ENCODE peak calls at places on chromosomes 13 and 19, in six cellular contexts. One of them, this sample, is unnamed.

GRCh38 chr13:53200498-53201453 is 172.2 kb downstream of the OLFM4 start:
- DNase-seq in mesenchymal stem cell: peak
- DNase-seq in neuronal stem cell: peak
- DNase-seq in H1: peak
- DNase-seq in IMR-90: peak
- DNase-seq in trophoblast cell: peak
- DNase-seq in this sample: peak

GRCh38 chr19:41064974-41065569 is 23.2 kb upstream of the CYP2A13 start:
- DNase-seq in H1: peak
- DNase-seq in neuronal stem cell: no peak
- DNase-seq in trophoblast cell: no peak
- DNase-seq in IMR-90: peak
- DNase-seq in mesenchymal stem cell: peak
- DNase-seq in this sample: peak

GRCh38 chr19:35346193-35347052 is 1.3 kb upstream of the FFAR1 start:
- DNase-seq in IMR-90: no peak
- DNase-seq in mesenchymal stem cell: no peak
- DNase-seq in neuronal stem cell: no peak
- DNase-seq in trophoblast cell: no peak
- DNase-seq in H1: no peak
- DNase-seq in this sample: peak

GRCh38 chr13:112814905-112815585 is 125.2 kb downstream of the ATP11A start:
- DNase-seq in mesenchymal stem cell: peak
- DNase-seq in trophoblast cell: no peak
- DNase-seq in neuronal stem cell: no peak
- DNase-seq in IMR-90: peak
- DNase-seq in H1: no peak
- DNase-seq in this sample: no peak

GRCh38 chr13:28486144-28486543 is 8.8 kb downstream of the FLT1 start:
- DNase-seq in H1: no peak
- DNase-seq in mesenchymal stem cell: no peak
- DNase-seq in trophoblast cell: no peak
- DNase-seq in neuronal stem cell: no peak
- DNase-seq in IMR-90: no peak
- DNase-seq in this sample: no peak

GRCh38 chr13:72504026-72504925 is 223.2 kb downstream of the MZT1 start:
- DNase-seq in neuronal stem cell: no peak
- DNase-seq in H1: no peak
- DNase-seq in mesenchymal stem cell: no peak
- DNase-seq in trophoblast cell: no peak
- DNase-seq in IMR-90: no peak
- DNase-seq in this sample: no peak

GRCh38 chr13:38895075-38895474 is 95.6 kb downstream of the STOML3 start:
- DNase-seq in trophoblast cell: no peak
- DNase-seq in IMR-90: no peak
- DNase-seq in H1: no peak
- DNase-seq in neuronal stem cell: no peak
- DNase-seq in mesenchymal stem cell: no peak
- DNase-seq in this sample: no peak

GRCh38 chr19:632228-633067 is 889 bp downstream of the POLRMT start:
- DNase-seq in trophoblast cell: peak
- DNase-seq in neuronal stem cell: peak
- DNase-seq in mesenchymal stem cell: peak
- DNase-seq in H1: no peak
- DNase-seq in IMR-90: peak
- DNase-seq in this sample: peak

GRCh38 chr13:24851546-24851945 is 87.6 kb downstream of the RNF17 start:
- DNase-seq in trophoblast cell: peak
- DNase-seq in H1: no peak
- DNase-seq in neuronal stem cell: no peak
- DNase-seq in mesenchymal stem cell: peak
- DNase-seq in IMR-90: peak
- DNase-seq in this sample: no peak

GRCh38 chr19:16078311-16078758 is 2.0 kb downstream of the TPM4 start:
- DNase-seq in neuronal stem cell: peak
- DNase-seq in mesenchymal stem cell: no peak
- DNase-seq in IMR-90: peak
- DNase-seq in trophoblast cell: no peak
- DNase-seq in H1: no peak
- DNase-seq in this sample: no peak
- H2AK5ac ChIP-seq in neuronal stem cell: no peak
- H2AK5ac ChIP-seq in mesenchymal stem cell: peak
- H2AK5ac ChIP-seq in IMR-90: peak
- H2AK5ac ChIP-seq in trophoblast cell: peak
- H2AK5ac ChIP-seq in H1: peak
- H2AK5ac ChIP-seq in this sample: peak

GRCh38 chr19:44258835-44259413 is 762 bp upstream of the ZNF233 start:
- DNase-seq in neuronal stem cell: no peak
- DNase-seq in mesenchymal stem cell: no peak
- DNase-seq in trophoblast cell: no peak
- DNase-seq in H1: no peak
- DNase-seq in IMR-90: no peak
- DNase-seq in this sample: no peak
- H2AFZ ChIP-seq in neuronal stem cell: no peak
- H2AFZ ChIP-seq in mesenchymal stem cell: no peak
- H2AFZ ChIP-seq in trophoblast cell: no peak
- H2AFZ ChIP-seq in H1: no peak
- H2AFZ ChIP-seq in IMR-90: no peak
- H2AFZ ChIP-seq in this sample: no peak

DNA sequence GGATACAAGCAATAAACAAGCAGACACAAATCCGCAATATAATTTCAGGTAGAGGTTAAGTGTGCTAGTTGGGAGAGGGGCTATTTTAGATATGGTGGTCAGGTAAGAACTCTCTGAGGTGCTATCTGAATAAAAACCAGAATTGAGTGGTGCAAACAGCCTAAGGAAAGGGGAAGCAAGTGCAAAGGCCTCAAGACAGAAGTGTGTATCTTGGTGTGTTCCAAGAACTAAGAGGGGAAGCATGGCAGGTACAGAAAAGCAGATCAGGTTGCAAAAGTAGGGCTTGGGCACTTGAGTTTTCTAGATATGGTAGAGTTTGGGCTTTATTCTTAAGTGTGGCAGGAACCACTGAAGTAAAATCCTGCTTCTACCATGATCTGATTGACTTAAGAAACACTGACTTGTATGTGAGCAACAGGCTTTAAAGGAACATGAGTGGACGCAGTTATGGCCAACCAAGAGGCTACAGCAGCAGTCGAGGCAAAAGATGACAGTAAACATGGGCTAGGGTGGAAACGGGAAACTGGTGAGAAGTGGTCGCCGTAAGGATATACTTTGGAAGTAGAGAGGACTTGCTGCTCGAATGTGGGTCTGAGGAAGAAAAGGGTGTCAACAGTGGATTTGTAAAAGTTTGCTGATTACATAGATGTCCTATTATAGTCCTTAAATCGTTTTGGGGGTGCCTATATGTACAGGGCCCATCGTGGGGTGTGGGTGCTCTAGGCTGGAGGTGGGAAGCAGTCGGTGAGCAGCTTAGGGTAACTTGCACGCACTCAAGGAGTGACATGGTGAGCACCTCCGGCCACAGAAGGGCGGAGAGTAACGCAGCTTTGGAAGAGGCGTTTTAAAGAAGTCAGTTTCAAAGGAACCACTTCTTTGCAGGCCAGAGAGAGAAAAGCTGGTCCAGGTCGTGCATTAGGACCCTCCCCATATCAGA is 678 bp downstream of the TGDS start:
- DNase-seq in H1: no peak
- DNase-seq in mesenchymal stem cell: peak
- DNase-seq in IMR-90: peak
- DNase-seq in trophoblast cell: peak
- DNase-seq in neuronal stem cell: peak
- DNase-seq in this sample: peak
- H2AK5ac ChIP-seq in H1: peak
- H2AK5ac ChIP-seq in mesenchymal stem cell: no peak
- H2AK5ac ChIP-seq in IMR-90: peak
- H2AK5ac ChIP-seq in trophoblast cell: no peak
- H2AK5ac ChIP-seq in neuronal stem cell: no peak
- H2AK5ac ChIP-seq in this sample: no peak

DNA sequence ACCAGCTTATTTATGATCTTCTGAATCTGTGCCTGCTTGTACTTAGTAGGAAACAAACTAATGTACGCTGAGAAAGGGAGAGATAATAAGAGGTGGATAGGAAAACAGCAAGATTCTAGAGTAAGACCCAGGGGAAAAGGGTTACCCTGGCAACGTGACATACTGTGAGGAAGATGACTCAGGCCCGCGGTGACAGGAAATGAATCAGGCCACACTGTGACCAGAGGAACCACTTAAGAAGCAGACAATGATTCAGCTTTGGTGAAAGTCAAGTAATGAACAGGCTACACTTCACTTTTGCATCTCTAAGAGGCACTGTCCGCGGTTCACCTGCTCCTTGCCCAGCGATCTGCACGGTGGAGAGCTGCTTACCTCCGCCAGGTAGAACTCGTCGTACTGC is 158.2 kb downstream of the NALCN start:
- DNase-seq in trophoblast cell: peak
- DNase-seq in neuronal stem cell: peak
- DNase-seq in H1: no peak
- DNase-seq in IMR-90: peak
- DNase-seq in mesenchymal stem cell: peak
- DNase-seq in this sample: peak
- H2AFZ ChIP-seq in trophoblast cell: no peak
- H2AFZ ChIP-seq in neuronal stem cell: peak
- H2AFZ ChIP-seq in H1: peak
- H2AFZ ChIP-seq in IMR-90: peak
- H2AFZ ChIP-seq in mesenchymal stem cell: no peak
- H2AFZ ChIP-seq in this sample: no peak

GRCh38 chr13:74479124-74479523 is 344.9 kb upstream of the KLF12 start:
- DNase-seq in H1: no peak
- DNase-seq in mesenchymal stem cell: no peak
- DNase-seq in trophoblast cell: no peak
- DNase-seq in IMR-90: no peak
- DNase-seq in neuronal stem cell: no peak
- DNase-seq in this sample: no peak
- H2AK5ac ChIP-seq in H1: no peak
- H2AK5ac ChIP-seq in mesenchymal stem cell: no peak
- H2AK5ac ChIP-seq in trophoblast cell: no peak
- H2AK5ac ChIP-seq in IMR-90: no peak
- H2AK5ac ChIP-seq in neuronal stem cell: no peak
- H2AK5ac ChIP-seq in this sample: no peak

DNA sequence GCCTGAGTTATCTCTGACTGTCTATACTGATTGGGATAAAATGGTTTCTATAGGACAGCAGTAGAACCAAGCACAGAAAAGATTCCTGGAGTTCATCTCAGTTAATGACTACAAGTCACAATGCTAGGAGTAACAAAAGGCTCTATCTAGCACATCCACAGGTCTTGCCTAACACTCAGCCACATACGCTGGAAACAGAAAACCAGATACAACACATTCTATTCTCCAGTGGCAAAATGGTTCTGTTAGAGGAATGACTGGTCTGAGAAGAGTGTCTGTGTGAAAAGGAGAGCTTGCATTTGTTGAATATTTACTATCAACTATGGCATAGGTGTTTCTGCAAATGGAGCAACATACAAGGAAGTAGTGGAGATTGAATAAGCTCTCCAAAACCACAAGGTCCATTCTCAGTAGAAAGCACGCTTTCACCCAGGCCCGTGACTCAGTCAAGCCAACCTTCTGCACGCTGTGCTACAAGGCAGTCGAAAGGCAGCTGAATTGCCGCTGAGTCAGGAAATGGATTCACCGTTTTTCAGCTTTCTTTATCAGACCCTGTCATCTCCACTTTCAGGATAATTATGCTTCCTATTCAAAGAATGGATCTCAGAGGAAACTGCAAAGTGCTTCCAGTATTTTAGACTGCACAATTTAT is 761.4 kb downstream of the EFNB2 start:
- DNase-seq in H1: no peak
- DNase-seq in mesenchymal stem cell: peak
- DNase-seq in trophoblast cell: peak
- DNase-seq in neuronal stem cell: no peak
- DNase-seq in IMR-90: peak
- DNase-seq in this sample: no peak
- H2AFZ ChIP-seq in H1: no peak
- H2AFZ ChIP-seq in mesenchymal stem cell: no peak
- H2AFZ ChIP-seq in trophoblast cell: no peak
- H2AFZ ChIP-seq in neuronal stem cell: peak
- H2AFZ ChIP-seq in IMR-90: no peak
- H2AFZ ChIP-seq in this sample: no peak

GRCh38 chr19:48169974-48170803 is at the start of the genes LIG1 and ZSWIM9:
- DNase-seq in H1: peak
- DNase-seq in mesenchymal stem cell: peak
- DNase-seq in trophoblast cell: peak
- DNase-seq in neuronal stem cell: peak
- DNase-seq in IMR-90: peak
- DNase-seq in this sample: peak
- H2AK5ac ChIP-seq in H1: no peak
- H2AK5ac ChIP-seq in mesenchymal stem cell: peak
- H2AK5ac ChIP-seq in trophoblast cell: peak
- H2AK5ac ChIP-seq in neuronal stem cell: peak
- H2AK5ac ChIP-seq in IMR-90: peak
- H2AK5ac ChIP-seq in this sample: no peak